ENCODE peak calls at places on chromosomes 7 and 10, in ten cellular contexts. X is GM12865; R is amygdala; V is stimulated activated CD4-positive, alpha-beta T cell treated with anti-CD3 and anti-CD28 coated beads, Interleukin-2, amount 100 ng/mL, for 24 hours; A is COR-L47; F is EL; H is naive thymus-derived CD4-positive, alpha-beta T cell; T is left lobe of liver; E is glutamatergic neuron; Z is neuronal stem cell. I is an unnamed sample.

GRCh38 chr10:52965938-52966401 is 193.4 kb upstream of the MBL2 start:
- DNase-seq in V (no peak), Z (peak), T (no peak), E (no peak), X (peak), R (no peak), F (no peak), A (no peak), H (no peak), I (no peak)

GRCh38 chr7:43647314-43647691 is 64.4 kb downstream of the STK17A start:
- DNase-seq in X (no peak), F (peak), T (no peak), Z (peak), E (peak), H (no peak), A (no peak), R (no peak), V (no peak), I (peak)

GRCh38 chr7:1842321-1843221 is 172.5 kb downstream of the ELFN1 start:
- DNase-seq in E (peak), V (no peak), T (peak), X (no peak), F (no peak), Z (no peak), R (no peak), A (no peak), H (no peak), I (peak)

GRCh38 chr7:116788542-116789197 is 73.7 kb upstream of the CAPZA2 start:
- DNase-seq in T (no peak), Z (no peak), E (no peak), V (no peak), R (no peak), H (no peak), F (no peak), A (no peak), X (no peak), I (no peak)

GRCh38 chr10:24854256-24854655 is 98.2 kb downstream of the PRTFDC1 start:
- DNase-seq in A (no peak), E (no peak), R (no peak), Z (no peak), H (no peak), F (no peak), T (no peak), X (no peak), V (no peak), I (no peak)

GRCh38 chr7:141551080-141551772 is at the start of gene AGK:
- DNase-seq in F (peak), H (peak), X (peak), T (peak), E (peak), Z (peak), V (peak), A (peak), R (peak), I (peak)

GRCh38 chr7:114343949-114344708 is 70.5 kb upstream of the FOXP2 start:
- DNase-seq in A (peak), H (no peak), R (no peak), V (no peak), X (no peak), F (no peak), E (no peak), Z (no peak), T (no peak), I (no peak)

GRCh38 chr10:80553436-80553835 is 15.7 kb downstream of the SH2D4B start:
- DNase-seq in E (no peak), Z (no peak), X (no peak), T (no peak), A (no peak), R (no peak), F (no peak), H (no peak), V (no peak), I (no peak)

GRCh38 chr7:101624246-101625000 is 4.7 kb downstream of the MYL10 start:
- DNase-seq in X (no peak), R (no peak), E (no peak), V (no peak), F (no peak), A (no peak), H (no peak), Z (no peak), T (no peak), I (peak)

GRCh38 chr10:30348378-30348776 is 701 bp downstream of the MTPAP start:
- DNase-seq in T (no peak), A (no peak), H (no peak), V (no peak), Z (no peak), R (no peak), E (no peak), F (no peak), X (no peak), I (no peak)

GRCh38 chr7:139769066-139769465 is 8.7 kb downstream of the HIPK2 start:
- DNase-seq in V (no peak), F (no peak), T (no peak), X (no peak), H (no peak), Z (no peak), E (no peak), A (no peak), R (no peak), I (no peak)

GRCh38 chr10:59336632-59337031 is 25.7 kb downstream of the FAM13C start:
- DNase-seq in X (no peak), T (no peak), V (no peak), H (no peak), A (no peak), Z (no peak), E (no peak), F (peak), R (no peak), I (peak)

GRCh38 chr7:25809441-25809840 is 342.6 kb upstream of the NFE2L3 start:
- DNase-seq in H (no peak), V (no peak), E (no peak), R (no peak), F (no peak), X (no peak), T (no peak), A (no peak), Z (no peak), I (no peak)

GRCh38 chr10:8183241-8183704 is 128.8 kb downstream of the GATA3 start:
- DNase-seq in T (no peak), Z (no peak), A (no peak), V (no peak), H (peak), F (no peak), E (no peak), X (peak), R (no peak), I (no peak)

GRCh38 chr7:75847707-75848106 is 31.1 kb upstream of the RHBDD2 start:
- DNase-seq in F (no peak), T (no peak), A (no peak), E (no peak), X (no peak), V (no peak), Z (no peak), H (no peak), R (no peak), I (no peak)

GRCh38 chr7:16794990-16795389 is 9.8 kb downstream of the AGR2 start:
- DNase-seq in E (no peak), T (no peak), V (no peak), F (no peak), X (no peak), A (no peak), R (no peak), H (no peak), Z (no peak), I (no peak)

GRCh38 chr7:139753079-139753692 is 24.6 kb downstream of the HIPK2 start:
- DNase-seq in H (no peak), A (no peak), R (no peak), E (no peak), X (no peak), Z (no peak), V (no peak), T (no peak), F (no peak), I (no peak)

GRCh38 chr10:96752380-96752779 is 32.1 kb upstream of the PIK3AP1 start:
- DNase-seq in R (no peak), F (no peak), E (no peak), A (no peak), H (no peak), X (no peak), T (no peak), Z (no peak), V (no peak), I (no peak)

GRCh38 chr10:43411536-43411935 is 2.5 kb upstream of the HNRNPF start:
- DNase-seq in X (no peak), A (no peak), R (no peak), T (no peak), E (no peak), Z (no peak), V (no peak), H (no peak), F (no peak), I (no peak)

GRCh38 chr7:18895456-18895855 is 222.0 kb downstream of the TWIST1 start:
- DNase-seq in H (no peak), E (no peak), T (no peak), V (no peak), A (no peak), Z (no peak), F (peak), X (no peak), R (no peak), I (no peak)

I was measured in cardiac muscle cell.